ENCODE peak calls at places on chromosomes 16 and 17, in ten cellular contexts. J, Z, M, Q, H, E, O, P, A and L are unnamed samples.

GRCh38 chr16:54627616-54628015 is 303.0 kb upstream of the IRX5 start:
- DNase-seq in Q (no peak), E (no peak), Z (no peak), M (no peak), A (no peak), J (no peak), O (peak), P (no peak), H (peak), L (no peak)

GRCh38 chr17:45826919-45827628 is 17.6 kb upstream of the SPPL2C start:
- DNase-seq in H (no peak), J (no peak), Z (no peak), M (no peak), E (no peak), Q (no peak), A (no peak), P (no peak), O (no peak), L (no peak)

GRCh38 chr17:43548689-43549379 is 2.7 kb upstream of the ETV4 start:
- DNase-seq in H (no peak), M (no peak), Q (no peak), J (no peak), P (no peak), Z (no peak), E (no peak), A (no peak), O (no peak), L (no peak)

GRCh38 chr16:86351041-86351784 is 159.1 kb upstream of the FOXF1 start:
- DNase-seq in A (no peak), P (no peak), H (no peak), O (no peak), M (no peak), Z (no peak), Q (no peak), E (no peak), J (no peak), L (no peak)

GRCh38 chr17:9768381-9768934 is 22.9 kb downstream of the DHRS7C start:
- DNase-seq in M (no peak), P (no peak), J (peak), A (no peak), E (peak), O (peak), H (peak), Z (no peak), Q (no peak), L (no peak)

GRCh38 chr17:77772461-77772897 is 186.0 kb upstream of the TNRC6C start:
- DNase-seq in O (peak), Q (peak), A (peak), E (peak), H (peak), P (peak), M (peak), Z (no peak), J (peak), L (peak)

GRCh38 chr17:21090889-21091618 is 35.7 kb upstream of the DHRS7B start:
- DNase-seq in Z (no peak), M (no peak), P (no peak), O (no peak), A (no peak), H (no peak), J (no peak), E (no peak), Q (no peak), L (no peak)

GRCh38 chr17:8283356-8283755 is 5.1 kb upstream of the RANGRF start:
- DNase-seq in J (no peak), Q (no peak), A (no peak), M (no peak), P (no peak), Z (no peak), E (no peak), H (no peak), O (no peak), L (no peak)

GRCh38 chr17:39153541-39154111 is 2.2 kb upstream of the PLXDC1 start:
- DNase-seq in E (peak), M (peak), J (peak), Z (peak), O (peak), Q (peak), H (peak), A (peak), P (peak), L (peak)

GRCh38 chr16:84054916-84055315 is 12.3 kb upstream of the SLC38A8 start:
- DNase-seq in A (no peak), P (peak), E (no peak), Q (no peak), O (no peak), M (no peak), H (no peak), Z (no peak), J (no peak), L (no peak)

GRCh38 chr17:50199651-50200446 is 1.6 kb downstream of the COL1A1 start:
- DNase-seq in P (peak), Z (no peak), H (peak), A (peak), J (peak), E (peak), Q (peak), M (peak), O (peak), L (peak)

GRCh38 chr16:67277294-67277998 is 1.9 kb upstream of the PLEKHG4 start:
- DNase-seq in A (peak), P (no peak), Q (peak), E (peak), J (no peak), Z (no peak), H (peak), M (no peak), O (peak), L (no peak)

GRCh38 chr17:36675250-36675649 is 73.9 kb downstream of the MRM1 start:
- DNase-seq in P (no peak), A (no peak), Q (no peak), Z (no peak), O (no peak), E (no peak), J (no peak), H (peak), M (no peak), L (no peak)

GRCh38 chr16:1771864-1772361 is 570 bp upstream of the NME3 start:
- DNase-seq in E (no peak), O (no peak), H (no peak), P (no peak), A (no peak), J (peak), Z (no peak), Q (no peak), M (no peak), L (no peak)

GRCh38 chr16:20610192-20610891 is 34.2 kb upstream of the ACSM2B start:
- DNase-seq in E (no peak), H (no peak), J (no peak), M (no peak), Q (no peak), Z (no peak), O (no peak), P (no peak), A (no peak), L (no peak)

GRCh38 chr16:66003196-66003595 is 363.3 kb upstream of the CDH5 start:
- DNase-seq in E (no peak), Z (no peak), P (no peak), M (no peak), H (no peak), A (no peak), O (no peak), J (no peak), Q (no peak), L (no peak)